ENCODE peak calls at places on chromosomes 13 and 19, in five cellular contexts. U, K, V, D and T are unnamed samples.

GRCh38 chr13:99843872-99844271 is 127.7 kb downstream of the ZIC5 start:
- DNase-seq in U (no peak), K (no peak), V (no peak), D (no peak), T (no peak)

GRCh38 chr13:51523082-51523518 is 61.2 kb upstream of the WDFY2 start:
- DNase-seq in U (peak), K (no peak), V (peak), D (no peak), T (peak)

GRCh38 chr19:42291437-42291815 is 10.5 kb upstream of the PRR19 start:
- DNase-seq in U (no peak), K (no peak), V (no peak), D (no peak), T (no peak)

GRCh38 chr13:71722206-71722605 is 144.8 kb downstream of the DACH1 start:
- DNase-seq in U (no peak), K (no peak), V (no peak), D (no peak), T (no peak)

GRCh38 chr19:13366529-13367143 is 139.6 kb downstream of the CACNA1A start:
- DNase-seq in U (no peak), K (no peak), V (peak), D (no peak), T (peak)

GRCh38 chr13:85665286-85665685 is 133.9 kb downstream of the SLITRK6 start:
- DNase-seq in U (no peak), K (no peak), V (peak), D (no peak), T (peak)

GRCh38 chr13:110447058-110447511 is 114.4 kb downstream of the RAB20 start:
- DNase-seq in U (no peak), K (no peak), V (no peak), D (no peak), T (no peak)

GRCh38 chr19:11377237-11377636 is 2.8 kb downstream of the SWSAP1 start:
- DNase-seq in U (no peak), K (peak), V (peak), D (no peak), T (peak)

GRCh38 chr13:74306496-74306895 is 172.3 kb upstream of the KLF12 start:
- DNase-seq in U (no peak), K (no peak), V (peak), D (no peak), T (peak)

GRCh38 chr13:112510002-112510780 is 77.8 kb downstream of the TUBGCP3 start:
- DNase-seq in U (no peak), K (no peak), V (peak), D (peak), T (peak)

GRCh38 chr13:95355491-95355890 is 54.2 kb upstream of the ABCC4 start:
- DNase-seq in U (no peak), K (no peak), V (peak), D (no peak), T (peak)

GRCh38 chr19:30028118-30028991 is 86.3 kb downstream of the URI1 start:
- DNase-seq in U (no peak), K (no peak), V (peak), D (no peak), T (no peak)

GRCh38 chr19:47158879-47159509 is 28.4 kb downstream of the SAE1 start:
- DNase-seq in U (no peak), K (no peak), V (no peak), D (no peak), T (peak)

GRCh38 chr13:36914648-36915047 is 5.4 kb downstream of the SMAD9 start:
- DNase-seq in U (no peak), K (no peak), V (no peak), D (no peak), T (no peak)

GRCh38 chr13:25177012-25177411 is 4.9 kb upstream of the AMER2 start:
- DNase-seq in U (no peak), K (no peak), V (no peak), D (no peak), T (no peak)

GRCh38 chr19:55437410-55437809 is 5.7 kb downstream of the SHISA7 start:
- DNase-seq in U (peak), K (no peak), V (peak), D (peak), T (peak)

GRCh38 chr19:7478173-7478842 is 10.5 kb downstream of the PEX11G start:
- DNase-seq in U (no peak), K (no peak), V (no peak), D (no peak), T (no peak)

GRCh38 chr19:48239120-48239519 is 16.6 kb downstream of the CARD8 start:
- DNase-seq in U (no peak), K (no peak), V (no peak), D (no peak), T (no peak)

GRCh38 chr13:73107459-73107858 is 48.7 kb downstream of the KLF5 start:
- DNase-seq in U (no peak), K (no peak), V (no peak), D (no peak), T (no peak)

GRCh38 chr13:40060318-40061007 is 405.0 kb downstream of the COG6 start:
- DNase-seq in U (no peak), K (peak), V (peak), D (no peak), T (peak)

GRCh38 chr19:34998777-34999497 is 1.2 kb upstream of the GRAMD1A start:
- DNase-seq in U (no peak), K (no peak), V (no peak), D (no peak), T (no peak)

GRCh38 chr19:33397536-33398360 is 24.2 kb downstream of the CEBPG start:
- DNase-seq in U (peak), K (no peak), V (no peak), D (peak), T (no peak)
- TF ChIP-seq CTCF in U (no peak), K (no peak), V (no peak), D (peak), T (no peak)

GRCh38 chr13:31835932-31836331 is 96.6 kb downstream of the RXFP2 start:
- DNase-seq in U (no peak), K (no peak), V (peak), D (no peak), T (peak)
- TF ChIP-seq CTCF in U (no peak), K (no peak), V (no peak), D (no peak), T (no peak)

GRCh38 chr19:4829001-4829712 is 2.4 kb downstream of the TICAM1 start:
- DNase-seq in U (no peak), K (no peak), V (no peak), D (no peak), T (no peak)
- TF ChIP-seq CTCF in U (no peak), K (no peak), V (no peak), D (no peak), T (no peak)

DNA sequence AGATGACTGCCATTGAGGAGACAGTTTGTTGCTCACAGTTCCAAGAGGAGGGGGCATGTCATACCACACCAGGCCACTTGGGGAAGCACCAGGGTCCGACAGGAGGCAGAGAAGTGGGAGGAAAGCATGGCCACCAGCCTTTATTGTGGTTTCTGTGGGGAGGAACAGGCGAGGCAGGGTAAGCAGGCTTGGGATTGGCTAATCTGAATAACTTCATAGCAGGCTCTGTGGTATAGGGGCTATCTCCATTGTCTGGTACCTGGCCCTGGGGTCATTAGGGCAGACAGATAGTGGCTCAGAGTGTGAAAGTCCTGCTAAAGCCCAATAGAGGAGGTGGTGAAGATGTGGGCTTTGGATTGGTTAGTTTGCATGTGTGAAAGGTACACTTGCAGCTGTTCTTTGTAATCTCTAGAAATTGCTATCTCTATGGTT is 35.5 kb downstream of the CBY2 start:
- DNase-seq in U (no peak), K (no peak), V (no peak), D (no peak), T (peak)
- TF ChIP-seq CTCF in U (no peak), K (no peak), V (no peak), D (no peak), T (no peak)